ENCODE peak calls at places on chromosome 1, in four cellular contexts. G is CD8-positive, alpha-beta memory T cell; T is dorsolateral prefrontal cortex; W is ovary. N is an unnamed sample.

GRCh38 chr1:109928591-109929111 is 18.0 kb downstream of the CSF1 start:
- DNase-seq in G (no peak), W (peak), T (no peak), N (no peak)

GRCh38 chr1:19762175-19762779 is 37.4 kb downstream of the TMCO4 start:
- DNase-seq in T (no peak), W (peak), G (no peak), N (no peak)

GRCh38 chr1:100309863-100310262 is 42.4 kb upstream of the CDC14A start:
- DNase-seq in T (no peak), W (no peak), G (no peak), N (no peak)

GRCh38 chr1:117812868-117813511 is 116.4 kb downstream of the GDAP2 start:
- DNase-seq in T (no peak), W (no peak), G (no peak), N (no peak)

GRCh38 chr1:78839704-78840277 is 166.7 kb downstream of the ADGRL4 start:
- DNase-seq in G (peak), T (peak), W (no peak), N (no peak)

GRCh38 chr1:6208723-6209660 is 3.1 kb downstream of the RNF207 start:
- DNase-seq in W (no peak), T (peak), G (no peak), N (no peak)

GRCh38 chr1:247177755-247178154 is 5.9 kb upstream of the ZNF124 start:
- DNase-seq in G (no peak), W (no peak), T (no peak), N (no peak)

GRCh38 chr1:17276568-17276967 is 27.7 kb downstream of the PADI3 start:
- DNase-seq in G (no peak), W (no peak), T (no peak), N (no peak)

GRCh38 chr1:175822575-175822974 is 79.2 kb upstream of the TNR start:
- DNase-seq in G (no peak), T (no peak), W (no peak), N (no peak)

GRCh38 chr1:227944066-227944930 is 3.4 kb downstream of the WNT9A start:
- DNase-seq in T (no peak), G (no peak), W (no peak), N (no peak)

GRCh38 chr1:63931468-63931867 is 157.7 kb downstream of the ROR1 start:
- DNase-seq in W (no peak), G (no peak), T (no peak), N (no peak)

GRCh38 chr1:59163268-59164092 is 133.4 kb upstream of the FGGY start:
- DNase-seq in G (no peak), W (no peak), T (no peak), N (no peak)

GRCh38 chr1:21952806-21953514 is 15.8 kb upstream of the HSPG2 start:
- DNase-seq in T (no peak), G (no peak), W (no peak), N (no peak)

GRCh38 chr1:21955058-21955457 is 17.9 kb upstream of the HSPG2 start:
- DNase-seq in W (no peak), T (no peak), G (no peak), N (no peak)

GRCh38 chr1:21955474-21956281 is 18.6 kb upstream of the HSPG2 start:
- DNase-seq in G (no peak), W (no peak), T (no peak), N (no peak)

GRCh38 chr1:21961337-21961736 is 15.5 kb upstream of the CELA3B start:
- DNase-seq in W (no peak), G (no peak), T (no peak), N (no peak)

GRCh38 chr1:21956720-21957552 is 19.8 kb upstream of the HSPG2 start:
- DNase-seq in T (no peak), G (peak), W (no peak), N (no peak)
- H3K27ac ChIP-seq in T (no peak), G (no peak), W (no peak), N (no peak)

DNA sequence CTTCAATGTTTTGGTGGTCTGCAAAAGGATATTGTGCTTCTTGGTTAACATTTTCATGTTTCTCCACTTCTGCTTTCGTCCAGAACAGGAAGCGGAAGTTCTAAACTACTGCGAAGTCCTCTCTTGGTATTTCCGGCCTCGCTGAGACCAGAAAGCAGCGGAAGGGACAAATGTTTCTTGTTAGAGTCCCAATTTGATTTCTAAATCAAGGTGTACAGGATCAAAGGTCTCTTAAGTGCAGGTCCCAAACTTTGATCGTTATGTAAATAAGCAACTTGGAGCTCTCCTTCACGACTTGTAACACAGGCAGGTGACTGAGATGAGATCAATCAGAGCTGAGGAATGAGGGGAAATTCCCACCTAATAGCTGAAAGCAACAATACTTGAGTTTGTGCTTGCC is 40.1 kb upstream of the HMCN1 start:
- DNase-seq in G (peak), W (no peak), T (no peak), N (no peak)
- H3K27ac ChIP-seq in G (no peak), W (no peak), T (no peak), N (peak)

GRCh38 chr1:199545780-199546179 is 481.7 kb upstream of the NR5A2 start:
- DNase-seq in T (no peak), G (no peak), W (no peak), N (no peak)
- H3K27ac ChIP-seq in T (no peak), G (no peak), W (no peak), N (no peak)

GRCh38 chr1:115650961-115651360 is 9.2 kb downstream of the VANGL1 start:
- DNase-seq in G (no peak), T (no peak), W (no peak), N (no peak)

GRCh38 chr1:115648717-115649691 is 7.2 kb downstream of the VANGL1 start:
- DNase-seq in G (no peak), T (no peak), W (no peak), N (no peak)

GRCh38 chr1:115647919-115648597 is 6.3 kb downstream of the VANGL1 start:
- DNase-seq in G (no peak), T (no peak), W (no peak), N (no peak)

GRCh38 chr1:115651391-115651790 is 9.6 kb downstream of the VANGL1 start:
- DNase-seq in T (no peak), W (no peak), G (no peak), N (no peak)

GRCh38 chr1:115649964-115650363 is 8.2 kb downstream of the VANGL1 start:
- DNase-seq in T (no peak), W (no peak), G (no peak), N (no peak)
- H3K27ac ChIP-seq in T (no peak), W (peak), G (peak), N (no peak)

GRCh38 chr1:62318756-62319544 is at the start of gene KANK4:
- DNase-seq in W (no peak), T (no peak), G (no peak), N (no peak)
- H3K27ac ChIP-seq in W (no peak), T (no peak), G (no peak), N (no peak)

GRCh38 chr1:202014915-202015676 is 4.7 kb downstream of the ELF3 start:
- DNase-seq in T (no peak), G (no peak), W (no peak), N (no peak)

GRCh38 chr1:202014060-202014459 is 3.7 kb downstream of the ELF3 start:
- DNase-seq in T (no peak), W (no peak), G (no peak), N (no peak)

GRCh38 chr1:202016717-202017384 is 6.5 kb downstream of the ELF3 start:
- DNase-seq in W (no peak), G (no peak), T (no peak), N (no peak)

GRCh38 chr1:202016022-202016624 is 5.7 kb downstream of the ELF3 start:
- DNase-seq in T (no peak), W (no peak), G (no peak), N (no peak)

DNA sequence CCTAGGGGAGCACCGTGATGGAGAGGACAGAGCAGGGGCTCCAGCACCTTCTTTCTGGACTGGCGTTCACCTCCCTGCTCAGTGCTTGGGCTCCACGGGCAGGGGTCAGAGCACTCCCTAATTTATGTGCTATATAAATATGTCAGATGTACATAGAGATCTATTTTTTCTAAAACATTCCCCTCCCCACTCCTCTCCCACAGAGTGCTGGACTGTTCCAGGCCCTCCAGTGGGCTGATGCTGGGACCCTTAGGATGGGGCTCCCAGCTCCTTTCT is 5.2 kb downstream of the ELF3 start:
- DNase-seq in G (no peak), T (no peak), W (no peak), N (no peak)
- H3K27ac ChIP-seq in G (peak), T (no peak), W (no peak), N (no peak)

DNA sequence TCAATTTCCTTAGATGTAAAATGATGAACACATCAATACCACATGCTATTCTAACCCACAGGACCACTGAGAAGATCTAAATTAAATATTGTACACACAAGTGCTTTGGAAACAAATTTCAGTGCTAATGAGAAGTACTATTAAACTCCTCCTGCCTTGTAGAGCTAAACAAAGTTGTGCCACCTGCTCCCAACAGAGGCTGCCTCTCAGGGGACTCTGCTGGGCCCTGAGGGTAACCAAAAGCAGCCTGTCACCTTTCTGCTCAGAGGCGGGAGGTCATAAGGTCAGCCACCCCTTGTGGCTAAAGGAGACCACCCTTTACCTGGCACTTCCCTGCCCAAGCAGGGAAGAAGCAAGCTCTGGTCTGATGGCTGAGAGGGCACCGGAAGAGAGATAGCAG is 6.3 kb downstream of the SLC9A1 start:
- DNase-seq in T (no peak), G (no peak), W (no peak), N (no peak)
- H3K27ac ChIP-seq in T (peak), G (no peak), W (no peak), N (no peak)

GRCh38 chr1:83985048-83985447 is 13.9 kb downstream of the TTLL7 start:
- DNase-seq in W (no peak), T (no peak), G (no peak), N (no peak)
- H3K27ac ChIP-seq in W (no peak), T (peak), G (no peak), N (no peak)

GRCh38 chr1:10339815-10340214 is 59.0 kb upstream of the PGD start:
- DNase-seq in W (no peak), G (no peak), T (peak), N (peak)
- H3K27ac ChIP-seq in W (no peak), G (no peak), T (peak), N (peak)